ENCODE peak calls at places on chromosomes 11 and 22, in four cellular contexts. L, K, Y and M are unnamed samples.

GRCh38 chr22:23072035-23072910 is 2.0 kb downstream of the GNAZ start:
- DNase-seq in L (no peak), K (no peak), Y (no peak), M (no peak)

GRCh38 chr22:41561335-41561734 is 525 bp downstream of the CSDC2 start:
- DNase-seq in L (no peak), K (no peak), Y (no peak), M (no peak)

GRCh38 chr11:45355706-45356041 is 69.5 kb upstream of the SYT13 start:
- DNase-seq in L (no peak), K (no peak), Y (no peak), M (no peak)

GRCh38 chr11:110356769-110357671 is 60.6 kb upstream of the RDX start:
- DNase-seq in L (peak; percentile 92), K (no peak), Y (peak; percentile 84), M (no peak)

GRCh38 chr11:106880121-106880520 is 138.2 kb downstream of the GUCY1A2 start:
- DNase-seq in L (no peak), K (no peak), Y (no peak), M (no peak)

GRCh38 chr11:102283088-102283487 is 34.2 kb upstream of the BIRC3 start:
- DNase-seq in L (no peak), K (no peak), Y (no peak), M (no peak)

GRCh38 chr22:26903030-26903856 is 245.9 kb downstream of the MIAT start:
- DNase-seq in L (no peak), K (no peak), Y (no peak), M (no peak)

GRCh38 chr11:2772544-2773031 is 72.8 kb upstream of the KCNQ1OT1 start:
- DNase-seq in L (no peak), K (no peak), Y (no peak), M (no peak)

GRCh38 chr11:119236891-119237290 is 30.8 kb downstream of the CBL start:
- DNase-seq in L (no peak), K (no peak), Y (no peak), M (no peak)

GRCh38 chr11:88480217-88480616 is 142.7 kb upstream of the CTSC start:
- DNase-seq in L (no peak), K (no peak), Y (no peak), M (no peak)

GRCh38 chr22:38728899-38729796 is 23.4 kb downstream of the GTPBP1 start:
- DNase-seq in L (no peak), K (no peak), Y (peak; percentile 28), M (no peak)

GRCh38 chr11:11148104-11148509 is 204.9 kb downstream of the CSNK2A3 start:
- DNase-seq in L (peak; percentile 29), K (no peak), Y (no peak), M (peak; percentile 12)

GRCh38 chr11:120132645-120133185 is 5.2 kb downstream of the TRIM29 start:
- DNase-seq in L (no peak), K (no peak), Y (no peak), M (no peak)

GRCh38 chr11:109401532-109401931 is 20.5 kb upstream of the C11orf87 start:
- DNase-seq in L (no peak), K (no peak), Y (no peak), M (no peak)

GRCh38 chr11:20353829-20354434 is 9.6 kb upstream of the HTATIP2 start:
- DNase-seq in L (peak; percentile 51), K (no peak), Y (peak; percentile 46), M (peak; percentile 70)
- TF ChIP-seq CHD4 in L (no peak), K (no peak), Y (no peak), M (no peak)

GRCh38 chr11:135002236-135002635 is 590.2 kb upstream of the B3GAT1 start:
- DNase-seq in L (no peak), K (no peak), Y (no peak), M (no peak)
- TF ChIP-seq CHD4 in L (no peak), K (no peak), Y (no peak), M (no peak)

DNA sequence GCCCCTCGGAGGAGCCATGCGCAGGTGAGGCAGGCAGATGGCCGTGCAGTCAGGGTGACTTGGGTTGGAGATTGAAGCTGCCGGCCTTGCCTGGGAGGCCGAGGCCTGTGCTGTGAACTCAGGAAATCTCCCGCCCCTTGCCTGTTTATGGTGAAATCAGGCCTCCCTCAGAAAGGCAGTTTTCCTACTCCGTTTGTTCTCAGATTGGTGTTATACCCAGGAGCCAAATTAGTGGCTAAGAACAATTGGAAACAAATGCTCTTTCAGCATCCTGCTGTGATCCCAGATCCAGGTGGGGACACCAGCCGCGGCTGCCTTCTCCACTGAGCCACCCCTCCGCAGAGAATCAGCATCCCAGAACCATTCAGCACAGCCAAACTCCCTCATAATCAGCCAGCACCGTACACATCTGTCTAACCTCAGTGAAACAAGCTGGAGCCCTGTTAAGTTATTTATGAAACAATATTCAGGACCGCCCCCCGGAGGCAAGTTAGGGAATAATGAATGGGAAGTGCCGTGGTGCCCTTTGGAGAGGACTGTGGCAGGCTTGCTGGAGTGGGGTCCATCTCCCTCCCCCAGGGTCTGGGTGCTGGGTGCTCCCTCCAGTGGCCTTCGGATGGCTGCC is 60.0 kb downstream of the PKNOX2 start:
- DNase-seq in L (no peak), K (no peak), Y (peak; percentile 9), M (peak; percentile 18)
- TF ChIP-seq CHD4 in L (no peak), K (no peak), Y (no peak), M (no peak)

GRCh38 chr11:28168718-28169117 is 60.5 kb downstream of the METTL15 start:
- DNase-seq in L (no peak), K (no peak), Y (peak; percentile 61), M (no peak)
- TF ChIP-seq CHD4 in L (no peak), K (no peak), Y (no peak), M (no peak)

GRCh38 chr11:69040581-69041260 is 8.0 kb upstream of the TPCN2 start:
- DNase-seq in L (no peak), K (no peak), Y (no peak), M (no peak)
- TF ChIP-seq CHD4 in L (no peak), K (no peak), Y (no peak), M (no peak)

GRCh38 chr11:128551641-128552335 is 35.6 kb downstream of the ETS1 start:
- DNase-seq in L (no peak), K (peak; percentile 99), Y (no peak), M (no peak)
- TF ChIP-seq CHD4 in L (no peak), K (no peak), Y (no peak), M (no peak)